ENCODE peak calls at places on chromosome X, in five cellular contexts. D, I, U, X and M are unnamed samples.

GRCh38 chrX:1108451-1109445 is 103.7 kb downstream of the CRLF2 start:
- DNase-seq in D (no peak), I (no peak), U (no peak), X (no peak), M (no peak)

GRCh38 chrX:43956034-43956433 is 17.2 kb downstream of the NDP start:
- DNase-seq in D (no peak), I (no peak), U (no peak), X (no peak), M (no peak)

GRCh38 chrX:3257471-3257870 is 89.0 kb downstream of the MXRA5 start:
- DNase-seq in D (no peak), I (no peak), U (no peak), X (no peak), M (no peak)

GRCh38 chrX:38916801-38917200 is 115.5 kb downstream of the MID1IP1 start:
- DNase-seq in D (no peak), I (no peak), U (no peak), X (no peak), M (no peak)

GRCh38 chrX:14409341-14409740 is 120.0 kb upstream of the GLRA2 start:
- DNase-seq in D (no peak), I (peak), U (no peak), X (peak), M (no peak)

GRCh38 chrX:53950130-53950733 is 94.0 kb downstream of the PHF8 start:
- DNase-seq in D (no peak), I (no peak), U (no peak), X (no peak), M (no peak)

GRCh38 chrX:118251251-118251650 is 94.7 kb upstream of the WDR44 start:
- DNase-seq in D (no peak), I (peak), U (no peak), X (peak), M (no peak)

GRCh38 chrX:36909584-36909983 is 98.6 kb upstream of the FAM47C start:
- DNase-seq in D (no peak), I (no peak), U (no peak), X (no peak), M (no peak)

GRCh38 chrX:112631892-112632291 is 47.8 kb downstream of the LHFPL1 start:
- DNase-seq in D (no peak), I (no peak), U (no peak), X (no peak), M (no peak)

GRCh38 chrX:10245901-10246696 is 89.3 kb downstream of the CLCN4 start:
- DNase-seq in D (no peak), I (no peak), U (no peak), X (no peak), M (no peak)

GRCh38 chrX:74421181-74422028 is at the start of gene SLC16A2:
- DNase-seq in D (peak), I (peak), U (peak), X (peak), M (peak)
- H3K27ac ChIP-seq in D (peak), I (peak), U (peak), X (no peak), M (no peak)

GRCh38 chrX:47215291-47215900 is 3.1 kb upstream of the CDK16 start:
- DNase-seq in D (no peak), I (no peak), U (no peak), X (no peak), M (no peak)
- H3K27ac ChIP-seq in D (no peak), I (no peak), U (no peak), X (no peak), M (no peak)

DNA sequence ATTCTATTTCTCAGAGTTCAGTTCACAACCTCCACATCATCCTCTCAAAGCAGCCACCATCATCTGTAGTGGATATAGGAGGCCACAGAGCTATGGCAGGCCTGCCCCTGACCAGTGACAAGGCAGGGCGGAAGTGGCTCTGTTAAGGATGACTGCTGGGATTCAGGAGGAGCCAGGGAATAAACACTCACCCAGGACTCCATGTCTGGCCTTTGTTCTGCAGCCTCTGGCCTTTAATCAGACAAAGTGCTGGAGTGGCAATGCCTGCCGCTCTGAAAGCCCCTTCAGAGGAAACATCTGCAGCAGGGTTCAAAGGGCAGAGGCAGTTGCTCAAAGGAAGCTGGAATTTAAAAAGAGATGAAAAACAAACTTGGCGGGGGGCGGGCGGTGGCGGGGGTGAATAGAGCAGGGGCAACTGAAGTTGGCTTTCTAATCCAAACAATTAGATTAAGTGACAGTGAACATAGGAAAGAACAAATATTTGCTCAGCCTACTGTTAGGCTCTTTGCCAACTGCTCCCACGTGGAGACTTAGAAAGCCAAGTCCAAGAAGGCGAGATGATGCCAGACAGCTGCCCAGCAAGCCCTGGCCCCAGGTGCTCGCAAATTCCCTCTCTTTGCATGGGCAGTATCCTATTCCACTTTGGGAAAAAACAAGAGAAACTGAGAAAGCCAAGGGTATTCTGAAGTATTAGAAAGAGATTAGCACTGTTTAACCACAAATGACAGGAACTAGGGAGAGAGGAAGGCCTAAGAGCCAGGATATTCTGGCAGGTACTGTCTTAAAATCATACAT is 5.5 kb downstream of the MPP1 start:
- DNase-seq in D (no peak), I (no peak), U (no peak), X (no peak), M (no peak)
- H3K27ac ChIP-seq in D (peak), I (peak), U (no peak), X (peak), M (no peak)

GRCh38 chrX:12868747-12869146 is 1.9 kb downstream of the TLR7 start:
- DNase-seq in D (no peak), I (no peak), U (no peak), X (no peak), M (no peak)
- H3K27ac ChIP-seq in D (no peak), I (no peak), U (no peak), X (no peak), M (no peak)

GRCh38 chrX:7385131-7385530 is 237.2 kb upstream of the PUDP start:
- DNase-seq in D (no peak), I (no peak), U (no peak), X (no peak), M (no peak)

GRCh38 chrX:7389576-7389975 is 241.6 kb upstream of the PUDP start:
- DNase-seq in D (no peak), I (no peak), U (no peak), X (peak), M (no peak)

GRCh38 chrX:7390446-7390845 is 242.5 kb upstream of the PUDP start:
- DNase-seq in D (no peak), I (peak), U (no peak), X (no peak), M (no peak)
- H3K27ac ChIP-seq in D (no peak), I (no peak), U (no peak), X (no peak), M (no peak)

GRCh38 chrX:71536285-71536684 is 3.4 kb downstream of the OGT start:
- DNase-seq in D (no peak), I (peak), U (no peak), X (no peak), M (no peak)

GRCh38 chrX:71533850-71534515 is 1.1 kb downstream of the OGT start:
- DNase-seq in D (peak), I (peak), U (no peak), X (peak), M (no peak)

GRCh38 chrX:71540801-71541545 is 8.1 kb downstream of the OGT start:
- DNase-seq in D (no peak), I (no peak), U (no peak), X (no peak), M (no peak)

GRCh38 chrX:71534773-71535544 is 2.1 kb downstream of the OGT start:
- DNase-seq in D (no peak), I (peak), U (no peak), X (no peak), M (no peak)

GRCh38 chrX:71537743-71538142 is 4.8 kb downstream of the OGT start:
- DNase-seq in D (no peak), I (no peak), U (no peak), X (no peak), M (no peak)
- H3K27ac ChIP-seq in D (no peak), I (no peak), U (peak), X (no peak), M (no peak)

GRCh38 chrX:40420899-40421729 is 159.7 kb upstream of the ATP6AP2 start:
- DNase-seq in D (peak), I (peak), U (no peak), X (no peak), M (no peak)
- H3K27ac ChIP-seq in D (peak), I (no peak), U (no peak), X (no peak), M (no peak)

GRCh38 chrX:26262121-26262523 is 46.2 kb downstream of the MAGEB5 start:
- DNase-seq in D (no peak), I (no peak), U (no peak), X (peak), M (no peak)
- H3K27ac ChIP-seq in D (no peak), I (no peak), U (no peak), X (peak), M (no peak)

GRCh38 chrX:69618803-69619202 is 2.9 kb downstream of the EDA start:
- DNase-seq in D (no peak), I (peak), U (no peak), X (peak), M (no peak)
- H3K27ac ChIP-seq in D (no peak), I (no peak), U (no peak), X (no peak), M (no peak)

GRCh38 chrX:132461886-132462285 is 27.0 kb downstream of the MBNL3 start:
- DNase-seq in D (no peak), I (no peak), U (no peak), X (no peak), M (no peak)
- H3K27ac ChIP-seq in D (peak), I (no peak), U (no peak), X (no peak), M (no peak)